ENCODE peak calls at places on chromosomes 6 and 20, in nine cellular contexts. J, R, U, K, D, Y, V, H and N are unnamed samples.

GRCh38 chr6:143400258-143401059 is 50.0 kb downstream of the ADAT2 start:
- DNase-seq in J (peak; percentile 24), R (no peak), U (no peak), K (no peak), D (peak; percentile 24), Y (no peak), V (no peak), H (peak; percentile 46), N (no peak)

GRCh38 chr6:28856617-28857000 is 67.2 kb downstream of the TRIM27 start:
- DNase-seq in J (no peak), R (no peak), U (no peak), K (no peak), D (no peak), Y (no peak), V (no peak), H (no peak), N (no peak)

GRCh38 chr6:154569136-154569862 is 58.8 kb upstream of the CNKSR3 start:
- DNase-seq in J (no peak), R (no peak), U (no peak), K (no peak), D (no peak), Y (no peak), V (no peak), H (no peak), N (no peak)

GRCh38 chr6:135592276-135592675 is 94.7 kb upstream of the AHI1 start:
- DNase-seq in J (no peak), R (no peak), U (no peak), K (no peak), D (no peak), Y (no peak), V (no peak), H (no peak), N (no peak)

GRCh38 chr20:20546402-20546801 is 166.0 kb downstream of the RALGAPA2 start:
- DNase-seq in J (no peak), R (no peak), U (no peak), K (no peak), D (no peak), Y (no peak), V (no peak), H (no peak), N (no peak)

GRCh38 chr20:3658708-3659491 is 4.3 kb downstream of the GFRA4 start:
- DNase-seq in J (no peak), R (no peak), U (no peak), K (no peak), D (no peak), Y (no peak), V (no peak), H (no peak), N (peak; percentile 53)

GRCh38 chr20:24441600-24441999 is 27.8 kb upstream of the SYNDIG1 start:
- DNase-seq in J (no peak), R (no peak), U (no peak), K (no peak), D (no peak), Y (no peak), V (no peak), H (no peak), N (no peak)

GRCh38 chr20:5400164-5400762 is 83.5 kb upstream of the PROKR2 start:
- DNase-seq in J (no peak), R (peak; percentile 16), U (no peak), K (no peak), D (no peak), Y (peak; percentile 2), V (peak; percentile 32), H (peak; percentile 37), N (peak; percentile 3)

GRCh38 chr6:68343901-68344300 is 291.2 kb upstream of the ADGRB3 start:
- DNase-seq in J (no peak), R (peak; percentile 0), U (peak; percentile 57), K (no peak), D (no peak), Y (peak; percentile 72), V (peak; percentile 1), H (peak; percentile 83), N (no peak)

GRCh38 chr6:128511518-128511917 is 8.9 kb downstream of the PTPRK start:
- DNase-seq in J (no peak), R (peak; percentile 69), U (no peak), K (no peak), D (no peak), Y (peak; percentile 64), V (peak; percentile 66), H (peak; percentile 88), N (no peak)

GRCh38 chr6:82909551-82909950 is 156.1 kb downstream of the UBE3D start:
- DNase-seq in J (no peak), R (no peak), U (no peak), K (no peak), D (no peak), Y (no peak), V (peak; percentile 8), H (no peak), N (no peak)

GRCh38 chr20:8621021-8621420 is 447.9 kb upstream of the PLCB4 start:
- DNase-seq in J (no peak), R (no peak), U (no peak), K (no peak), D (no peak), Y (no peak), V (no peak), H (no peak), N (no peak)

GRCh38 chr6:117498159-117498558 is 15.7 kb downstream of the DCBLD1 start:
- DNase-seq in J (no peak), R (peak; percentile 87), U (no peak), K (no peak), D (no peak), Y (peak; percentile 79), V (peak; percentile 83), H (peak; percentile 81), N (no peak)

GRCh38 chr6:29974901-29975560 is 32.7 kb downstream of the HLA-A start:
- DNase-seq in J (no peak), R (no peak), U (no peak), K (no peak), D (no peak), Y (no peak), V (no peak), H (no peak), N (no peak)

GRCh38 chr6:29968130-29968529 is 25.8 kb downstream of the HLA-A start:
- DNase-seq in J (no peak), R (peak; percentile 41), U (no peak), K (no peak), D (peak; percentile 40), Y (no peak), V (peak; percentile 23), H (peak; percentile 96), N (no peak)

GRCh38 chr6:29967379-29968010 is 25.2 kb downstream of the HLA-A start:
- DNase-seq in J (no peak), R (no peak), U (peak; percentile 78), K (no peak), D (no peak), Y (no peak), V (peak; percentile 37), H (peak; percentile 18), N (peak; percentile 37)

GRCh38 chr6:29968905-29969304 is 26.6 kb downstream of the HLA-A start:
- DNase-seq in J (no peak), R (no peak), U (no peak), K (no peak), D (no peak), Y (no peak), V (no peak), H (no peak), N (no peak)

DNA sequence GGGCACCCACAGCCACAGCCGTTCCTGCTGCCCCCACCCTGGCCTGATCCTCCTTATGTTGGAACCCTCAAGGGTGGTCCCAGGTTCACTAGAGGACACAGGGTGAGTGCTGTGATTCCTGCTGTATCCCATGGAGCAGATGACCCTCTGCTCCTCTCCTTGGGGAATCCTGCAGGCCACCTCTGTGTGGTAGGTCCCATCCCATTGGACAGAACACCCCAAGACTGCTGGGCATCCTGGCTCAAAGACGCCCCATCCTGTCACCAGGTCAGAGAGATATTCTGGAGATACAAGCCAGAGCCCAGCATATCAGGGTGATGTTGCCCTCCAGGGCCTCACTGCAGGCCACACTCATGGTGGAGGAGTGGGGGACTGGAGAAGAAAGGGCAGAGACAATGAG is 28.4 kb downstream of the HLA-A start:
- DNase-seq in J (no peak), R (no peak), U (no peak), K (no peak), D (no peak), Y (no peak), V (no peak), H (no peak), N (no peak)
- H3K4me3 ChIP-seq in J (no peak overlapping the region), R (no peak overlapping the region), U (no peak overlapping the region), K (no peak overlapping the region), D (no peak overlapping the region), Y (no peak overlapping the region), V (no peak overlapping the region), H (no peak overlapping the region), N (no peak overlapping the region)

GRCh38 chr6:88651400-88651799 is 312.0 kb downstream of the RNGTT start:
- DNase-seq in J (no peak), R (no peak), U (no peak), K (no peak), D (no peak), Y (no peak), V (no peak), H (no peak), N (no peak)
- H3K4me1 ChIP-seq in J (no peaks in the 10 kb centered on the region), R (no peaks in the 10 kb centered on the region), U (no peaks in the 10 kb centered on the region), K (no peaks in the 10 kb centered on the region), D (no peaks in the 10 kb centered on the region), Y (no peaks in the 10 kb centered on the region), V (peaks cover 10% of the 10 kb centered on the region), H (no peaks in the 10 kb centered on the region), N (no peaks in the 10 kb centered on the region)

DNA sequence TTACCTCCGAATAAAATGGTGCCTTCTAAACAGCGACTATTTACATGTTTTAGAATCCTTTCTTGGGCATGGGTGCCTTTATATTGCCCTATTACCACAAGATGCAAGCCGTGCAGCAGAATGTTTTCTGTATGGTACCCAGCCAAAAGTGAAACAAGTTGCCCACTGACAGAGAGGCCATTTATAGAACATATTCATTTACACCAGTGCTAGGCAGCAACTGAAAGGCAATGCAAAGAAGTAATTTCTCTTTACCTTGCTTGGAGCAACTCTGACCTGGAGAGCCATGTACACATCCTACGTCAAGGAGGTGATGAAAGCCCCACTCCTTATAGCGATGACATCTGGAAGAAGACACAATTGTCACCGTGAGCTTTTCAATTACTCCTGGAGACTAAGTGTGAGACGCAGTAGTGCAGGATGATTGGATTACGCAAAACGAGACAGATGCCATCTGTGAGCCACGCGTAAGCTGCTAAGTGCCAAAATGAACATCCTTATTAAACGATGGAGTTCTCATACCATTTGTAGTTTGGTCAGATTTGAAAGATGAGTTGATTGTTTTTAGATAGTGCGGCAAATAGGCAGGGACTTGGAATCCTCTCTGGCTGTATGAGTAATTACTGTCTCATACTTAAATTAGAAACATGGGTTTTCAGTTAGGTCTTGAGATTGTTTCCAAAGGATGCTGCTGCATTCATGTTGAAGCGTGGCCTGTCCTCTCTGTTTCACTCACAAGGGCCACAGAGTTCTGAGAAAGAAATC is at the start of gene TMEM244:
- DNase-seq in J (peak; percentile 40), R (peak; percentile 70), U (no peak), K (no peak), D (no peak), Y (peak; percentile 51), V (peak; percentile 91), H (peak; percentile 28), N (peak; percentile 57)
- H3K4me3 ChIP-seq in J (no peak within 1 kb of the TSS), R (no peak within 1 kb of the TSS), U (no peak within 1 kb of the TSS), K (peak within 1 kb of the TSS; percentile 14), D (peak within 1 kb of the TSS; percentile 15), Y (no peak within 1 kb of the TSS), V (peak within 1 kb of the TSS; percentile 57), H (peak within 1 kb of the TSS; percentile 56), N (peak within 1 kb of the TSS; percentile 89)

DNA sequence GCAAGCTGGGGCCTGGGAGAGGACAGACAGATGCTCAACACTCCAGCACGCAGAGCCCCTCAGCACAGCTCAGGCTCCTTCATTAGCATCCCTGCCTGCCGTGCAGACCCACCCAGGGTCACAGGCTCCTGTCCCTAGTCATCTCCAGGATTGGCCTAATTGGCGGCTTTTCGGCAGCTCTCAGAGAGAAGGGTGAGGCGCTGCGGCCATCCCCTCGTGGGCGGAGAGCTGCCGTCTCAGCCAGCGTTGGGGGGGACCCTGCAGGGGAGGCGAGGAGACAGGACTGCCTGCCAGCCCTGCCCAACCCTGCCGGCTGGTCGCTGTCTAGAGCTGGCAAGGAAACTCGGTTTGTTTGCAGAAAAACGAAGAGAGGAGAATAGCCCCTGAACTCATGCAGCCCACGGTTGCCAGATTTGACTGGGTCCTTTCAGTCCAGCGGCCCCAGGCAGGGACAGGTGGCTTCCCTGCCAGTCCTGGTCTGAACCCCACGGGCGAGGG is 26.8 kb downstream of the BHLHE23 start:
- DNase-seq in J (no peak), R (no peak), U (no peak), K (no peak), D (no peak), Y (no peak), V (no peak), H (no peak), N (no peak)
- H3K4me1 ChIP-seq in J (peaks cover 54% of the 10 kb centered on the region), R (no peaks in the 10 kb centered on the region), U (no peaks in the 10 kb centered on the region), K (peaks cover 46% of the 10 kb centered on the region), D (no peaks in the 10 kb centered on the region), Y (no peaks in the 10 kb centered on the region), V (no peaks in the 10 kb centered on the region), H (no peaks in the 10 kb centered on the region), N (peaks cover 44% of the 10 kb centered on the region)